ENCODE peak calls at places on chromosomes 13 and 19, in five cellular contexts. One of them, this sample, is unnamed.

GRCh38 chr19:3879656-3880055 is 829 bp upstream of the ATCAY start:
- DNase-seq in MCF 10A: no peak
- DNase-seq in NCI-H1105: no peak
- DNase-seq in T47D: no peak
- DNase-seq in colonic mucosa: no peak
- DNase-seq in this sample: no peak

GRCh38 chr13:113506871-113507388 is 16.4 kb upstream of the DCUN1D2 start:
- DNase-seq in MCF 10A: no peak
- DNase-seq in NCI-H1105: no peak
- DNase-seq in T47D: no peak
- DNase-seq in colonic mucosa: no peak
- DNase-seq in this sample: no peak

GRCh38 chr13:33497146-33497845 is 211.7 kb upstream of the STARD13 start:
- DNase-seq in MCF 10A: peak
- DNase-seq in NCI-H1105: no peak
- DNase-seq in T47D: no peak
- DNase-seq in colonic mucosa: no peak
- DNase-seq in this sample: no peak

GRCh38 chr13:34695063-34695462 is 247.0 kb upstream of the NBEA start:
- DNase-seq in MCF 10A: no peak
- DNase-seq in NCI-H1105: no peak
- DNase-seq in T47D: no peak
- DNase-seq in colonic mucosa: no peak
- DNase-seq in this sample: no peak

GRCh38 chr13:44605711-44606110 is 29.6 kb upstream of the TSC22D1 start:
- DNase-seq in MCF 10A: no peak
- DNase-seq in NCI-H1105: no peak
- DNase-seq in T47D: no peak
- DNase-seq in colonic mucosa: no peak
- DNase-seq in this sample: no peak

GRCh38 chr19:15213715-15214381 is 13.1 kb upstream of the NOTCH3 start:
- DNase-seq in MCF 10A: no peak
- DNase-seq in NCI-H1105: no peak
- DNase-seq in T47D: no peak
- DNase-seq in colonic mucosa: no peak
- DNase-seq in this sample: no peak

GRCh38 chr13:90686438-90686837 is 661.0 kb upstream of the MIR17HG start:
- DNase-seq in MCF 10A: peak
- DNase-seq in NCI-H1105: no peak
- DNase-seq in T47D: no peak
- DNase-seq in colonic mucosa: no peak
- DNase-seq in this sample: peak

GRCh38 chr13:93620366-93620765 is 393.8 kb downstream of the GPC6 start:
- DNase-seq in MCF 10A: no peak
- DNase-seq in NCI-H1105: no peak
- DNase-seq in T47D: no peak
- DNase-seq in colonic mucosa: no peak
- DNase-seq in this sample: peak

GRCh38 chr13:44413095-44413494 is 39.5 kb downstream of the SERP2 start:
- DNase-seq in MCF 10A: no peak
- DNase-seq in NCI-H1105: no peak
- DNase-seq in T47D: no peak
- DNase-seq in colonic mucosa: no peak
- DNase-seq in this sample: no peak

GRCh38 chr13:32150794-32151193 is 119.2 kb downstream of the FRY start:
- DNase-seq in MCF 10A: no peak
- DNase-seq in NCI-H1105: no peak
- DNase-seq in T47D: no peak
- DNase-seq in colonic mucosa: peak
- DNase-seq in this sample: peak

GRCh38 chr13:20404488-20405222 is 121.0 kb downstream of the CRYL1 start:
- DNase-seq in MCF 10A: no peak
- DNase-seq in NCI-H1105: no peak
- DNase-seq in T47D: no peak
- DNase-seq in colonic mucosa: no peak
- DNase-seq in this sample: no peak

GRCh38 chr13:50892162-50892944 is 17.2 kb upstream of the RNASEH2B start:
- DNase-seq in MCF 10A: no peak
- DNase-seq in NCI-H1105: no peak
- DNase-seq in T47D: no peak
- DNase-seq in colonic mucosa: no peak
- DNase-seq in this sample: no peak

GRCh38 chr19:29965529-29965928 is 23.5 kb downstream of the URI1 start:
- DNase-seq in MCF 10A: no peak
- DNase-seq in NCI-H1105: no peak
- DNase-seq in T47D: no peak
- DNase-seq in colonic mucosa: no peak
- DNase-seq in this sample: no peak

GRCh38 chr13:90591927-90592268 is 755.6 kb upstream of the MIR17HG start:
- DNase-seq in MCF 10A: no peak
- DNase-seq in NCI-H1105: no peak
- DNase-seq in T47D: no peak
- DNase-seq in colonic mucosa: no peak
- DNase-seq in this sample: no peak

GRCh38 chr13:53137777-53138176 is 109.2 kb downstream of the OLFM4 start:
- DNase-seq in MCF 10A: peak
- DNase-seq in NCI-H1105: no peak
- DNase-seq in T47D: no peak
- DNase-seq in colonic mucosa: peak
- DNase-seq in this sample: peak

GRCh38 chr19:55384576-55385235 is 614 bp upstream of the TMEM238 start:
- DNase-seq in MCF 10A: no peak
- DNase-seq in NCI-H1105: peak
- DNase-seq in T47D: no peak
- DNase-seq in colonic mucosa: no peak
- DNase-seq in this sample: no peak

GRCh38 chr19:8241646-8242045 is 32.5 kb downstream of the CERS4 start:
- DNase-seq in MCF 10A: no peak
- DNase-seq in NCI-H1105: no peak
- DNase-seq in T47D: no peak
- DNase-seq in colonic mucosa: no peak
- DNase-seq in this sample: no peak

GRCh38 chr13:109151255-109151654 is 521.8 kb downstream of the MYO16 start:
- DNase-seq in MCF 10A: peak
- DNase-seq in NCI-H1105: no peak
- DNase-seq in T47D: no peak
- DNase-seq in colonic mucosa: no peak
- DNase-seq in this sample: no peak

GRCh38 chr13:25468330-25469178 is 96.8 kb downstream of the ATP8A2 start:
- DNase-seq in MCF 10A: no peak
- DNase-seq in NCI-H1105: peak
- DNase-seq in T47D: no peak
- DNase-seq in colonic mucosa: no peak
- DNase-seq in this sample: no peak

GRCh38 chr19:17296976-17297375 is 6.2 kb downstream of the ABHD8 start:
- DNase-seq in MCF 10A: peak
- DNase-seq in NCI-H1105: no peak
- DNase-seq in T47D: peak
- DNase-seq in colonic mucosa: no peak
- DNase-seq in this sample: no peak

GRCh38 chr13:87680298-87680697 is 9.1 kb downstream of the SLITRK5 start:
- DNase-seq in MCF 10A: peak
- DNase-seq in NCI-H1105: peak
- DNase-seq in T47D: peak
- DNase-seq in colonic mucosa: no peak
- DNase-seq in this sample: no peak

GRCh38 chr13:80217614-80218456 is 123.1 kb downstream of the SPRY2 start:
- DNase-seq in MCF 10A: no peak
- DNase-seq in NCI-H1105: no peak
- DNase-seq in T47D: no peak
- DNase-seq in colonic mucosa: no peak
- DNase-seq in this sample: no peak

GRCh38 chr19:3591876-3592613 is 6.8 kb downstream of the GIPC3 start:
- DNase-seq in MCF 10A: no peak
- DNase-seq in NCI-H1105: no peak
- DNase-seq in T47D: no peak
- DNase-seq in colonic mucosa: no peak
- DNase-seq in this sample: no peak

GRCh38 chr19:48329167-48329891 is 4.0 kb downstream of the EMP3 start:
- DNase-seq in MCF 10A: peak
- DNase-seq in NCI-H1105: no peak
- DNase-seq in T47D: no peak
- DNase-seq in colonic mucosa: no peak
- DNase-seq in this sample: no peak

GRCh38 chr19:14516048-14516534 is 2.1 kb downstream of the DNAJB1 start:
- DNase-seq in MCF 10A: no peak
- DNase-seq in NCI-H1105: no peak
- DNase-seq in T47D: no peak
- DNase-seq in colonic mucosa: peak
- DNase-seq in this sample: no peak

GRCh38 chr19:19202707-19203011 is 555 bp downstream of the NR2C2AP start:
- DNase-seq in MCF 10A: no peak
- DNase-seq in NCI-H1105: no peak
- DNase-seq in T47D: no peak
- DNase-seq in colonic mucosa: no peak
- DNase-seq in this sample: no peak

GRCh38 chr13:76854894-76855293 is 31.3 kb downstream of the KCTD12 start:
- DNase-seq in MCF 10A: peak
- DNase-seq in NCI-H1105: no peak
- DNase-seq in T47D: no peak
- DNase-seq in colonic mucosa: no peak
- DNase-seq in this sample: no peak

This sample was measured in GM04504.